ENCODE peak calls at places on chromosomes 3 and 15, in eight cellular contexts. C, Q, P, D, S, F, W and T are unnamed samples.

GRCh38 chr3:105923151-105923550 is 54.3 kb upstream of the CBLB start:
- DNase-seq in P (no peak), S (no peak), D (no peak), W (no peak), C (no peak), Q (no peak), F (no peak), T (no peak)

GRCh38 chr3:46500631-46501377 is 3.0 kb downstream of the RTP3 start:
- DNase-seq in Q (no peak), P (no peak), S (no peak), D (no peak), W (no peak), F (no peak), C (peak; percentile 54), T (no peak)

GRCh38 chr3:123420416-123420968 is 28.4 kb downstream of the ADCY5 start:
- DNase-seq in P (no peak), S (no peak), C (no peak), F (no peak), D (no peak), W (no peak), Q (no peak), T (no peak)

GRCh38 chr15:99105516-99106341 is 849 bp downstream of the SYNM start:
- DNase-seq in W (no peak), D (peak; percentile 42), C (peak; percentile 61), F (peak; percentile 34), Q (peak; percentile 3), P (no peak), S (peak; percentile 53), T (no peak)

GRCh38 chr3:147365196-147366115 is 40.9 kb downstream of the ZIC4 start:
- DNase-seq in F (no peak), C (no peak), D (no peak), W (no peak), Q (no peak), P (no peak), S (no peak), T (no peak)

GRCh38 chr3:8443829-8444791 is 57.5 kb upstream of the LMCD1 start:
- DNase-seq in D (peak; percentile 91), C (peak; percentile 100), P (no peak), W (peak; percentile 17), F (peak; percentile 96), S (peak; percentile 77), Q (peak; percentile 97), T (no peak)

GRCh38 chr15:75389791-75390382 is 21.5 kb upstream of the MAN2C1 start:
- DNase-seq in D (no peak), S (no peak), C (no peak), Q (no peak), F (no peak), P (no peak), W (no peak), T (no peak)

GRCh38 chr15:63930034-63930433 is 96.3 kb upstream of the HERC1 start:
- DNase-seq in F (no peak), D (no peak), W (no peak), Q (no peak), P (no peak), C (no peak), S (no peak), T (no peak)

GRCh38 chr3:38650248-38650940 is 907 bp upstream of the SCN5A start:
- DNase-seq in W (no peak), D (peak; percentile 7), Q (no peak), P (peak; percentile 48), S (no peak), F (no peak), C (no peak), T (no peak)

GRCh38 chr3:25460751-25461150 is 32.7 kb downstream of the RARB start:
- DNase-seq in S (no peak), C (peak; percentile 47), Q (no peak), W (no peak), D (no peak), F (no peak), P (no peak), T (no peak)